ENCODE peak calls at places on chromosomes 7 and 10, in seven cellular contexts. L, F, M, J, K, P and B are unnamed samples. For H3K4me1, the result is how much of the 10 kb centered on the place peaks cover.

GRCh38 chr10:3426190-3426845 is 253.7 kb upstream of the PITRM1 start:
- DNase-seq in L (no peak), F (no peak), M (no peak), J (no peak), K (peak), P (peak), B (no peak)

GRCh38 chr7:142338633-142339501 is 81.0 kb upstream of the PRSS58 start:
- DNase-seq in L (no peak), F (peak), M (no peak), J (peak), K (peak), P (no peak), B (no peak)

GRCh38 chr10:58266003-58266825 is 1.5 kb downstream of the IPMK start:
- DNase-seq in L (peak), F (no peak), M (no peak), J (no peak), K (peak), P (peak), B (peak)

GRCh38 chr10:71927669-71928592 is 36.3 kb upstream of the CHST3 start:
- DNase-seq in L (no peak), F (no peak), M (no peak), J (no peak), K (peak), P (no peak), B (no peak)

GRCh38 chr7:90167361-90167760 is 13.1 kb downstream of the STEAP1 start:
- DNase-seq in L (no peak), F (no peak), M (no peak), J (no peak), K (no peak), P (no peak), B (no peak)

GRCh38 chr7:29980151-29980550 is 9.4 kb downstream of the SCRN1 start:
- DNase-seq in L (no peak), F (no peak), M (no peak), J (no peak), K (no peak), P (no peak), B (no peak)

GRCh38 chr10:14093735-14094484 is 236.8 kb downstream of the FRMD4A start:
- DNase-seq in L (no peak), F (no peak), M (no peak), J (peak), K (peak), P (no peak), B (no peak)

GRCh38 chr10:100792544-100792943 is 47.2 kb downstream of the PAX2 start:
- DNase-seq in L (no peak), F (no peak), M (no peak), J (no peak), K (no peak), P (no peak), B (no peak)

GRCh38 chr10:129725890-129726631 is 238.0 kb downstream of the EBF3 start:
- DNase-seq in L (no peak), F (no peak), M (peak), J (no peak), K (no peak), P (no peak), B (no peak)

GRCh38 chr10:85124592-85124991 is 796.2 kb downstream of the CCSER2 start:
- DNase-seq in L (peak), F (no peak), M (no peak), J (no peak), K (no peak), P (no peak), B (no peak)

GRCh38 chr7:41147651-41148360 is 555.1 kb downstream of the INHBA start:
- DNase-seq in L (no peak), F (no peak), M (no peak), J (no peak), K (no peak), P (no peak), B (no peak)

GRCh38 chr7:41148521-41148951 is 554.4 kb downstream of the INHBA start:
- DNase-seq in L (no peak), F (peak), M (no peak), J (no peak), K (peak), P (no peak), B (no peak)

GRCh38 chr7:41152179-41152678 is 550.7 kb downstream of the INHBA start:
- DNase-seq in L (no peak), F (no peak), M (no peak), J (no peak), K (no peak), P (no peak), B (no peak)

GRCh38 chr7:41146423-41146822 is 556.5 kb downstream of the INHBA start:
- DNase-seq in L (no peak), F (no peak), M (no peak), J (no peak), K (no peak), P (no peak), B (no peak)

GRCh38 chr7:41149576-41149975 is 553.3 kb downstream of the INHBA start:
- DNase-seq in L (no peak), F (no peak), M (no peak), J (no peak), K (no peak), P (no peak), B (no peak)
- H3K27ac ChIP-seq in L (no peak), F (no peak), M (no peak), J (no peak), K (no peak), P (no peak), B (no peak)

DNA sequence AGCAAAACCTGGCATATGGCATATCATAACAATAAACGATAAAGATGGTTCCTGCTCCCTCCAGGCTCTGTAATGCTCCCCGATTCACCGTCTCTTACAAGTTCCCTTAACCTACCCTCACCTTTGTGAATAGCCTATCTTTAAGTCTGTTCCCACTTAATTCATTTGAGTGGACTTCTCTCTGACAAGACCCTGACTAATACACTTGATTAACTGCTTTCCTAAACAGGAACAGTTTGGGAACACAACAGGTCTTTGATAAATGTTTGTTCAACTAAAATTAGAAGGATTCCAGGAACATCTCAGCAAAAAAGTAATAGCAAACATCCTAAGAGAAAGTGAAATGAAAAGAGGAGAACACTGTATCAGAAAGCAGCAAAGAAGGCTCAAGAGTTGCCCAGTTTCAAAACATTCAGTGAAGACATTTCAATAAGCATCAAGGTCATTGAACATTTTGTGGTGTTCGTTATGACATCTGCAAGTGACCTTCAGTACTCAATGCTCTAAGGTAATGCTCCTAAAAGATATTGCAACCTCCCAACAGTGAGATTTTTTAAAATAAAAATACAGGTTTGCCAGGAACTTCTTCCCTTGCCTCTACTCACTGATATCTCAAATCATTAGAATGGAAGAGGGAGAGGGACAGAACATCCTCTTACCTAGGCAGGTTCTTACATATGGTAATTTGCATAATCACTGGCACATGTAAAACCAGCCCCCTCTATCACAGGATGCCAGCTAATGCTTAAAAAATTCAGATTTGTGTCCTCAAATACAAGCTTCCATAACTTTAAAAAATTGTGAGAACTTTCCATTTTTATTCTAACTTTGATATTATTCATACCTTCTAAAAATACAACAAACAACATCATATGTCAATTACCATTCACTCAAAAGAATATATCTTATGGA is 11.4 kb upstream of the ARHGAP12 start:
- DNase-seq in L (no peak), F (no peak), M (no peak), J (no peak), K (no peak), P (no peak), B (no peak)
- H3K4me1 ChIP-seq in L (half or more), F (half or more), M (under half), J (under half), K (under half), P (under half), B (under half)

DNA sequence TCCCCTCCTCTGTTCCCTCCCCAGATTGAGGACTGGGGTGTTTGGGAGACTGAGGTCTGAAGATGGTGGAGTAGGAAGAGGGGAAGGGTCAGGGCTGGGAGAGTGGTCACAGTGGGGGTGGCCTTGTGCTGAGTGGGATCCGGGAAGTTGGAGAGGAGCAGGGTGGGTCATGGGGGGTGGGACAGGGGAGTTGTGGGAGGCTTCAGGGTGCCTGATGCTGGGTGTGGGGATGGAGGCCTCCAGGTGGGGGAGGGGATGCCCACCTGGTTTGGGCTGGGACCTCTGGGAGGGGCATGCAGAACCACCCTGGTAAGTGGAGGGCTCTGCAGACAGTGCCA is 2.6 kb downstream of the ZNF775 start:
- DNase-seq in L (no peak), F (no peak), M (no peak), J (no peak), K (no peak), P (no peak), B (no peak)
- H3K27ac ChIP-seq in L (no peak), F (no peak), M (no peak), J (no peak), K (no peak), P (no peak), B (no peak)

GRCh38 chr7:28315565-28316420 is 96.5 kb upstream of the CREB5 start:
- DNase-seq in L (no peak), F (no peak), M (no peak), J (no peak), K (peak), P (no peak), B (no peak)

GRCh38 chr7:28312973-28313372 is 99.3 kb upstream of the CREB5 start:
- DNase-seq in L (no peak), F (no peak), M (no peak), J (no peak), K (no peak), P (no peak), B (no peak)

GRCh38 chr7:28311670-28312069 is 100.6 kb upstream of the CREB5 start:
- DNase-seq in L (no peak), F (no peak), M (no peak), J (peak), K (no peak), P (no peak), B (no peak)

GRCh38 chr7:28318126-28318762 is 94.1 kb upstream of the CREB5 start:
- DNase-seq in L (no peak), F (no peak), M (no peak), J (no peak), K (no peak), P (no peak), B (no peak)

DNA sequence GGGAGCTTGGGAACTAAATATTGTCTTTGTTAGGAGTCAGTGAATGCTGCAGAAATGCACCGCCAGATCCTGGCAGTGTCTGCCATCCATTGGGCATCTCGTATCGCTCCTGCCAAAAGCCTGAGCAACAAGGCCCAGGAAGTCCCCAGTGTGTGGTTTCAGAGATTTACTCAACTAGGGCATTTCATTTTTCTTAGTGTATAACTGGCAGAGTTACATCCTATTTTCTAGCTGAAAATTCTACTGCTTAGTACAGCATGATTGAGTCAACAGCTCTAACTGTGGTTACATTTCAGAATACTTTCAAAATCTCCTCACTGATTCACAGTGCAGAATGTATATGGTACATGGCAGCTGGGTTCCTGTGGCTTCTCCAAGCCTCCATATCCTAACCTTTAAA is 95.8 kb upstream of the CREB5 start:
- DNase-seq in L (no peak), F (no peak), M (no peak), J (no peak), K (peak), P (no peak), B (no peak)
- H3K4me1 ChIP-seq in L (under half), F (under half), M (under half), J (under half), K (under half), P (under half), B (under half)

GRCh38 chr7:70053421-70053820 is 455.1 kb downstream of the AUTS2 start:
- DNase-seq in L (no peak), F (no peak), M (no peak), J (no peak), K (no peak), P (no peak), B (no peak)
- H3K27ac ChIP-seq in L (no peak), F (no peak), M (no peak), J (no peak), K (no peak), P (no peak), B (no peak)

GRCh38 chr7:44318296-44318695 is 7.1 kb downstream of the CAMK2B start:
- DNase-seq in L (no peak), F (no peak), M (peak), J (no peak), K (no peak), P (no peak), B (no peak)
- H3K4me1 ChIP-seq in L (under half), F (under half), M (under half), J (under half), K (under half), P (under half), B (under half)

GRCh38 chr10:106515206-106515790 is 649.2 kb downstream of the SORCS1 start:
- DNase-seq in L (no peak), F (no peak), M (no peak), J (no peak), K (no peak), P (no peak), B (no peak)
- H3K27ac ChIP-seq in L (no peak), F (no peak), M (no peak), J (no peak), K (no peak), P (no peak), B (no peak)